ENCODE peak calls at places on chromosome 1, in eight cellular contexts. K, Z, Q, F, N, R, B and D are unnamed samples.

GRCh38 chr1:151681921-151682320 is 34.7 kb downstream of the CELF3 start:
- DNase-seq in K (no peak), Z (no peak), Q (no peak), F (no peak), N (no peak), R (no peak), B (no peak), D (no peak)

GRCh38 chr1:203353486-203353885 is 2.6 kb upstream of the FMOD start:
- DNase-seq in K (no peak), Z (no peak), Q (no peak), F (no peak), N (no peak), R (no peak), B (no peak), D (no peak)

GRCh38 chr1:153465728-153466625 is 5.5 kb upstream of the S100A7 start:
- DNase-seq in K (no peak), Z (peak), Q (peak), F (peak), N (peak), R (peak), B (peak), D (peak)

GRCh38 chr1:234768569-234769283 is 158.7 kb upstream of the IRF2BP2 start:
- DNase-seq in K (no peak), Z (peak), Q (no peak), F (no peak), N (no peak), R (peak), B (no peak), D (no peak)

GRCh38 chr1:39204441-39205081 is at the start of gene MACF1:
- DNase-seq in K (no peak), Z (no peak), Q (peak), F (peak), N (no peak), R (no peak), B (peak), D (peak)

GRCh38 chr1:17161137-17161700 is 42.0 kb upstream of the PADI2 start:
- DNase-seq in K (no peak), Z (no peak), Q (peak), F (no peak), N (no peak), R (no peak), B (no peak), D (no peak)

GRCh38 chr1:32801096-32801713 is 16.0 kb downstream of the YARS1 start:
- DNase-seq in K (no peak), Z (no peak), Q (peak), F (no peak), N (no peak), R (no peak), B (no peak), D (no peak)

GRCh38 chr1:55702064-55702463 is 486.9 kb upstream of the USP24 start:
- DNase-seq in K (peak), Z (no peak), Q (peak), F (no peak), N (peak), R (no peak), B (no peak), D (peak)

GRCh38 chr1:170562644-170563338 is 30.8 kb downstream of the GORAB start:
- DNase-seq in K (no peak), Z (peak), Q (peak), F (peak), N (peak), R (no peak), B (no peak), D (peak)

GRCh38 chr1:164581762-164582161 is 22.8 kb downstream of the PBX1 start:
- DNase-seq in K (no peak), Z (no peak), Q (no peak), F (no peak), N (no peak), R (no peak), B (no peak), D (no peak)

GRCh38 chr1:9410737-9411297 is 118.1 kb downstream of the SPSB1 start:
- DNase-seq in K (no peak), Z (no peak), Q (peak), F (no peak), N (peak), R (no peak), B (no peak), D (no peak)

GRCh38 chr1:187471555-187471954 is 642.8 kb downstream of the PLA2G4A start:
- DNase-seq in K (no peak), Z (no peak), Q (no peak), F (no peak), N (no peak), R (no peak), B (no peak), D (no peak)

GRCh38 chr1:191696371-191696770 is 461.9 kb upstream of the RGS18 start:
- DNase-seq in K (no peak), Z (no peak), Q (no peak), F (no peak), N (no peak), R (no peak), B (no peak), D (no peak)

GRCh38 chr1:53048345-53048737 is 13.7 kb upstream of the PODN start:
- DNase-seq in K (no peak), Z (no peak), Q (no peak), F (no peak), N (no peak), R (no peak), B (no peak), D (no peak)

GRCh38 chr1:236000781-236001180 is 64.1 kb downstream of the NID1 start:
- DNase-seq in K (no peak), Z (no peak), Q (no peak), F (no peak), N (no peak), R (no peak), B (no peak), D (no peak)

GRCh38 chr1:9426291-9426711 is 113.0 kb upstream of the SLC25A33 start:
- DNase-seq in K (no peak), Z (peak), Q (no peak), F (no peak), N (no peak), R (peak), B (no peak), D (no peak)

GRCh38 chr1:149888999-149889289 is 10.4 kb upstream of the BOLA1 start:
- DNase-seq in K (no peak), Z (no peak), Q (no peak), F (peak), N (no peak), R (no peak), B (no peak), D (peak)

GRCh38 chr1:236403905-236404696 is 10.0 kb downstream of the EDARADD start:
- DNase-seq in K (no peak), Z (no peak), Q (no peak), F (no peak), N (no peak), R (no peak), B (no peak), D (no peak)

GRCh38 chr1:14993414-14993813 is 160.1 kb upstream of the TMEM51 start:
- DNase-seq in K (no peak), Z (no peak), Q (no peak), F (no peak), N (no peak), R (no peak), B (no peak), D (no peak)

GRCh38 chr1:41576620-41577019 is 92.1 kb upstream of the EDN2 start:
- DNase-seq in K (no peak), Z (no peak), Q (no peak), F (no peak), N (no peak), R (no peak), B (no peak), D (no peak)

GRCh38 chr1:53091841-53092645 is 30.0 kb downstream of the PODN start:
- DNase-seq in K (no peak), Z (no peak), Q (peak), F (peak), N (no peak), R (no peak), B (peak), D (peak)

GRCh38 chr1:20093940-20094391 is 24.0 kb downstream of the PLA2G5 start:
- DNase-seq in K (no peak), Z (no peak), Q (no peak), F (no peak), N (no peak), R (no peak), B (no peak), D (peak)

GRCh38 chr1:117051224-117052064 is 8.7 kb upstream of the TTF2 start:
- DNase-seq in K (no peak), Z (peak), Q (no peak), F (no peak), N (peak), R (no peak), B (no peak), D (no peak)

GRCh38 chr1:30687886-30688285 is 35.5 kb downstream of the MATN1 start:
- DNase-seq in K (no peak), Z (no peak), Q (no peak), F (no peak), N (no peak), R (no peak), B (no peak), D (peak)

GRCh38 chr1:205228052-205228451 is 306 bp downstream of the TMCC2 start:
- DNase-seq in K (no peak), Z (no peak), Q (no peak), F (no peak), N (no peak), R (no peak), B (no peak), D (no peak)